ENCODE peak calls at places on chromosomes 13 and 19, in five cellular contexts. D is HCT116, M is AG09309, Z is GM06990, V is neural crest cell. F is an unnamed sample.

GRCh38 chr13:99983401-99984133 is 2.0 kb downstream of the ZIC2 start:
- DNase-seq in Z (no peak), V (no peak), M (no peak), D (no peak), F (no peak)

GRCh38 chr13:95902736-95903135 is 150.5 kb downstream of the UGGT2 start:
- DNase-seq in D (no peak), M (no peak), Z (no peak), V (no peak), F (no peak)

GRCh38 chr13:112887151-112887550 is 81.9 kb upstream of the MCF2L start:
- DNase-seq in V (no peak), D (no peak), M (no peak), Z (no peak), F (no peak)

GRCh38 chr19:49390978-49391304 is 2.9 kb downstream of the KASH5 start:
- DNase-seq in V (no peak), M (no peak), Z (no peak), D (no peak), F (no peak)

GRCh38 chr19:40200352-40201099 is 9.3 kb downstream of the MAP3K10 start:
- DNase-seq in D (peak; percentile 51), V (no peak), Z (no peak), M (no peak), F (peak; percentile 14)

GRCh38 chr19:45469132-45469834 is 1.5 kb downstream of the FOSB start:
- DNase-seq in Z (peak; percentile 98), D (peak; percentile 76), M (peak; percentile 78), V (peak; percentile 85), F (peak; percentile 97)

GRCh38 chr19:2291185-2291751 is 9.3 kb upstream of the PEAK3 start:
- DNase-seq in V (peak; percentile 62), D (no peak), Z (no peak), M (no peak), F (no peak)

GRCh38 chr13:87497426-87497825 is 173.7 kb upstream of the SLITRK5 start:
- DNase-seq in V (no peak), D (no peak), Z (no peak), M (no peak), F (no peak)

GRCh38 chr13:66128692-66129269 is 1101.4 kb downstream of the PCDH9 start:
- DNase-seq in M (no peak), Z (no peak), D (no peak), V (no peak), F (no peak)

GRCh38 chr13:60467098-60467497 is 70.1 kb downstream of the TDRD3 start:
- DNase-seq in Z (no peak), V (no peak), D (no peak), M (no peak), F (no peak)

GRCh38 chr19:29861575-29861974 is 49.8 kb downstream of the CCNE1 start:
- DNase-seq in Z (no peak), V (no peak), M (no peak), D (no peak), F (no peak)

GRCh38 chr19:2016041-2016807 is 710 bp upstream of the BTBD2 start:
- DNase-seq in D (peak; percentile 73), Z (peak; percentile 60), V (peak; percentile 42), M (peak; percentile 49), F (peak; percentile 92)

GRCh38 chr13:27533155-27533643 is 82.8 kb upstream of the MTIF3 start:
- DNase-seq in D (peak; percentile 62), Z (peak; percentile 37), M (peak; percentile 23), V (peak; percentile 94), F (peak; percentile 56)

GRCh38 chr13:28035146-28035782 is 46.8 kb upstream of the URAD start:
- DNase-seq in D (peak; percentile 22), M (no peak), V (no peak), Z (no peak), F (no peak)

GRCh38 chr19:12098040-12098439 is 33.5 kb downstream of the ZNF844 start:
- DNase-seq in V (no peak), D (no peak), M (no peak), Z (no peak), F (no peak)

GRCh38 chr13:46229251-46229650 is 17.5 kb downstream of the LRRC63 start:
- DNase-seq in V (no peak), Z (no peak), M (no peak), D (no peak), F (no peak)

GRCh38 chr13:76860706-76861105 is 25.5 kb downstream of the KCTD12 start:
- DNase-seq in V (no peak), Z (no peak), M (no peak), D (no peak), F (no peak)

GRCh38 chr19:44592451-44592890 is 20.9 kb upstream of the IGSF23 start:
- DNase-seq in V (no peak), D (no peak), Z (no peak), M (no peak), F (no peak)

GRCh38 chr13:24271611-24272451 is 37.5 kb upstream of the C1QTNF9 start:
- DNase-seq in Z (peak; percentile 53), M (peak; percentile 59), D (no peak), V (peak; percentile 27), F (peak; percentile 68)

GRCh38 chr13:100154835-100155463 is 66.1 kb downstream of the PCCA start:
- DNase-seq in Z (no peak), M (no peak), D (no peak), V (no peak), F (no peak)

GRCh38 chr13:65892859-65893258 is 1337.3 kb downstream of the PCDH9 start:
- DNase-seq in D (no peak), Z (no peak), V (no peak), M (no peak), F (no peak)

GRCh38 chr19:46195104-46195503 is 34.4 kb upstream of the IGFL1 start:
- DNase-seq in D (no peak), V (no peak), M (no peak), Z (no peak), F (no peak)

GRCh38 chr19:38778733-38779132 is 5.4 kb upstream of the LGALS7 start:
- DNase-seq in D (no peak), Z (no peak), V (no peak), M (no peak), F (no peak)

GRCh38 chr13:96179309-96179708 is 89.4 kb downstream of the HS6ST3 start:
- DNase-seq in D (no peak), M (no peak), Z (no peak), V (no peak), F (no peak)

GRCh38 chr19:56839665-56840451 is 668 bp downstream of the PEG3 start:
- DNase-seq in M (no peak), V (no peak), Z (no peak), D (no peak), F (no peak)

GRCh38 chr13:50731400-50731799 is 112.1 kb downstream of the DLEU7 start:
- DNase-seq in M (peak; percentile 57), Z (no peak), V (no peak), D (no peak), F (no peak)

GRCh38 chr19:55962186-55962585 is 14.6 kb downstream of the NLRP8 start:
- DNase-seq in V (no peak), Z (no peak), M (no peak), D (no peak), F (no peak)

GRCh38 chr13:95842898-95843297 is 166.0 kb downstream of the DNAJC3 start:
- DNase-seq in V (no peak), D (no peak), Z (no peak), M (no peak), F (no peak)

DNA sequence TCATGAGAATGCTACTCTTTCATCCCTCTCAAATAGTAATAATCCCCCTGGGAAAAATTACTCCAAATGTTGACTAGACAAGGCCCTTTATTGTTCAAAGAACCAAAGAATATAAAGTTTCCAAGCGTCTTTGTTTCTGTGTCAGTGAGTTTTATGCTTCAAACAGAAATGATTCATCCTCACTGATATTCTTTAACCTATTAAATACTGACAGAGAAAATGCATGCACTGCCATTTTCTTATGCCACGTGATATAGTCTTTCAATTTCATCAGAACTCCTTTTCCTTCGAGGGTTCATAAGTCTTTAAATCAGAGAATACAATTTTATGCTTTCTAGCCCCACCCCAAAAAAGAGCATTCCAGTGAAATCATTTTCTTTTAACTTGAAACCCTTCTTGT is 211.6 kb downstream of the SHISA2 start:
- DNase-seq in Z (no peak), V (no peak), D (no peak), M (no peak), F (no peak)
- TF ChIP-seq CTCF in Z (no peak), V (no peak), D (no peak), M (no peak), F (no peak)

GRCh38 chr19:31356587-31357314 is 7.5 kb upstream of the TSHZ3 start:
- DNase-seq in D (no peak), Z (no peak), M (no peak), V (no peak), F (no peak)
- TF ChIP-seq CTCF in D (no peak), Z (no peak), M (peak; percentile 40), V (peak; percentile 56), F (no peak)

DNA sequence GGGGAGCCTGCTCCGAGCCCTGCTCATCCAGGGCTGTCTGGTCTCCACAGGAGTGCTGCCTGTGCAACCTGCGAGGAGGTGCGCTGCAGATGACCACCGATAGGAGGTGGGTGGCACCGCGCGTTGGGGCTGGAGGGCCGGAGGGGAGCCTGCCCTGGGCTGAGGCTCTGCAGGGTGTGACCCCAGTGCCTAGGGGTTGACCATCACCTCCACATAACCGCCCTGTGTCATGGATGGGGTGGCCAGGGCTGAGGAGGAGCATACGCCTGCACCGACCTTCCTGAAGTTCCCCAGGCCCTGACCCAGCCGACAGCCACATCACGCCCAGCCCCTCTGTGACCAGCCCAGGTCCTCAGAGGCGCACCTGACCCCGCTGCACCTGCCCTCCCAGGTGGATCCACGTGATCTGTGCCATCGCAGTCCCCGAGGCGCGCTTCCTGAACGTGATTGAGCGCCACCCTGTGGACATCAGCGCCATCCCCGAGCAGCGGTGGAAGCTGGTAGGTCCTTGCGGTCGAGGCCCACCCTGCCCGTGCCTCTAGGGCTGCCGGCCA is 168.7 kb downstream of the KDM4B start:
- DNase-seq in M (no peak), D (no peak), V (no peak), Z (no peak), F (no peak)
- TF ChIP-seq CTCF in M (no peak), D (peak; percentile 65), V (peak; percentile 45), Z (peak; percentile 27), F (peak; percentile 38)

GRCh38 chr19:14352526-14352925 is 28.7 kb upstream of the ADGRE5 start:
- DNase-seq in M (no peak), D (no peak), V (no peak), Z (no peak), F (no peak)
- TF ChIP-seq CTCF in M (no peak), D (no peak), V (no peak), Z (no peak), F (no peak)

GRCh38 chr13:78239681-78240080 is 321.1 kb upstream of the EDNRB start:
- DNase-seq in Z (no peak), D (no peak), V (peak; percentile 4), M (no peak), F (no peak)

GRCh38 chr13:78238911-78239310 is 320.3 kb upstream of the EDNRB start:
- DNase-seq in V (no peak), D (no peak), M (no peak), Z (no peak), F (no peak)

GRCh38 chr13:78247362-78247761 is 328.7 kb upstream of the EDNRB start:
- DNase-seq in D (no peak), Z (no peak), V (no peak), M (no peak), F (no peak)

GRCh38 chr13:78241278-78241919 is 322.8 kb upstream of the EDNRB start:
- DNase-seq in M (no peak), Z (peak; percentile 13), V (peak; percentile 62), D (no peak), F (peak; percentile 4)
- TF ChIP-seq CTCF in M (peak; percentile 47), Z (peak; percentile 78), V (peak; percentile 81), D (peak; percentile 59), F (peak; percentile 66)

GRCh38 chr13:93226065-93226622 is 463 bp upstream of the GPC6 start:
- DNase-seq in M (no peak), V (no peak), Z (no peak), D (no peak), F (no peak)
- TF ChIP-seq CTCF in M (no peak), V (no peak), Z (no peak), D (no peak), F (no peak)